ENCODE peak calls at places on chromosomes 16 and 17, in four cellular contexts. N, K, S and Z are unnamed samples.

GRCh38 chr17:64920419-64921172 is 1.3 kb upstream of the LRRC37A3 start:
- DNase-seq in N (no peak), K (no peak), S (no peak), Z (no peak)

GRCh38 chr17:75160211-75160610 is 5.9 kb upstream of the JPT1 start:
- DNase-seq in N (no peak), K (no peak), S (no peak), Z (no peak)

GRCh38 chr16:68339214-68339613 is 28.4 kb downstream of the PRMT7 start:
- DNase-seq in N (no peak), K (no peak), S (no peak), Z (no peak)

GRCh38 chr17:57823469-57824401 is 26.1 kb downstream of the MRPS23 start:
- DNase-seq in N (no peak), K (no peak), S (no peak), Z (no peak)

GRCh38 chr16:57049678-57050077 is 42.7 kb upstream of the CPNE2 start:
- DNase-seq in N (no peak), K (no peak), S (no peak), Z (no peak)

GRCh38 chr17:17523001-17523713 is 27.0 kb upstream of the RASD1 start:
- DNase-seq in N (no peak), K (peak), S (no peak), Z (no peak)

GRCh38 chr16:49003022-49003421 is 278.6 kb downstream of the CBLN1 start:
- DNase-seq in N (no peak), K (no peak), S (no peak), Z (no peak)

GRCh38 chr17:49508061-49508865 is 13.2 kb downstream of the NGFR start:
- DNase-seq in N (no peak), K (no peak), S (no peak), Z (no peak)

GRCh38 chr17:48753794-48754499 is 25.4 kb upstream of the HOXB13 start:
- DNase-seq in N (no peak), K (no peak), S (no peak), Z (no peak)

DNA sequence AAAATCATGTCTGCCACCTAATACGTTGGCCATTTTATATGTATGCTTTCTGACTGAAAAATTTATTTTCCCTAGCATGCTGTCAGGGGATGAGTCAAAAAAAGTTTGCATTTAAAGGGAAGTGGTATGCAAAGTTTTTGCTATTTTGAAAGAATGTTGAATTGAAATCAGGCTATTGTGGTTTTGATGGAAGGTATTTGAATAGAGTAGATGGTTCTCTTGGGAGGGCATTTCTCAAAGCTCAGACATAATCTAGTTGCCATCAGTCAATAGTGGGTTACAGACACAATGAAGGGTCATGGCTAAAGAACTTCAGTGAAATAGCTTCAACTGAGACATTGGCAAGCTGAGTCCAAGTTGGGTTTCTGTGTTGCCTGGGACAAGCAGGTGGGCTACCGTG is 102.4 kb downstream of the MAP2K6 start:
- DNase-seq in N (no peak), K (no peak), S (no peak), Z (no peak)
- TF ChIP-seq POLR2A in N (no peak), K (no peak), S (no peak), Z (no peak)

DNA sequence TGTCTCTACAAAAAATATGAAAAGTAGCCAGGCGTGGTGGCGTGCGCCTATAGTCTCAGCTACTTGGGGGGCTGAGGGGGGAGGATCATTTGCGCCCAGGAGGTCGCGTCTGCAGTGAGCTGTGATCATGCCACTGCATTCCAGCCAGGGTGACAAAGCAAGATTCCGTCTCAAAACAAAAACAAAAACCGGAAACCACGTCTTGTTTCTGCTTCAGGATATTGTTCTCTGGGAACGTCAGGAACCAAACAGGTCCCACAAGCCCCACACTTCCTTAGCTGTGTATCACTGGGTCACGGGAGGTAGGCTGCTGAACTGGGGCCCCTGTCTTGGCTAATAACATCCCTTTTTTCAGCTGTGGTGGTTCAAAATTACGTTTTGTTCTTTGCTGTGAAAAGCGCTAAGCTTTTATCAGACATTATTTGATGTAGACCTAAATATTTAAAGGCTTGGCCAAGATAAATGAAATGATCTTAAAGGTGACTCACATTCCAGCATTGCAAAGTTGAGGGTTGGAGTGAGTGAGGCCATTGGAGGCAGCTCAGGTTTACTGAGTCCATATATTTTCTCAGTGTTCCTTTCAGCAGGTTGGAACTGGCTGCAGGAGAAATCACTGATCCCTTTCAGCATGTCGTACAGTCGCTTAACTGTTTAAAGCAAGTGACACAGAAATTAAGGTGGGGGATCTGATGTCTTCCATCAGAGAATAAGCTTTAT is 16.4 kb upstream of the SEC14L1 start:
- DNase-seq in N (no peak), K (no peak), S (no peak), Z (peak)
- TF ChIP-seq POLR2A in N (no peak), K (no peak), S (no peak), Z (peak)

DNA sequence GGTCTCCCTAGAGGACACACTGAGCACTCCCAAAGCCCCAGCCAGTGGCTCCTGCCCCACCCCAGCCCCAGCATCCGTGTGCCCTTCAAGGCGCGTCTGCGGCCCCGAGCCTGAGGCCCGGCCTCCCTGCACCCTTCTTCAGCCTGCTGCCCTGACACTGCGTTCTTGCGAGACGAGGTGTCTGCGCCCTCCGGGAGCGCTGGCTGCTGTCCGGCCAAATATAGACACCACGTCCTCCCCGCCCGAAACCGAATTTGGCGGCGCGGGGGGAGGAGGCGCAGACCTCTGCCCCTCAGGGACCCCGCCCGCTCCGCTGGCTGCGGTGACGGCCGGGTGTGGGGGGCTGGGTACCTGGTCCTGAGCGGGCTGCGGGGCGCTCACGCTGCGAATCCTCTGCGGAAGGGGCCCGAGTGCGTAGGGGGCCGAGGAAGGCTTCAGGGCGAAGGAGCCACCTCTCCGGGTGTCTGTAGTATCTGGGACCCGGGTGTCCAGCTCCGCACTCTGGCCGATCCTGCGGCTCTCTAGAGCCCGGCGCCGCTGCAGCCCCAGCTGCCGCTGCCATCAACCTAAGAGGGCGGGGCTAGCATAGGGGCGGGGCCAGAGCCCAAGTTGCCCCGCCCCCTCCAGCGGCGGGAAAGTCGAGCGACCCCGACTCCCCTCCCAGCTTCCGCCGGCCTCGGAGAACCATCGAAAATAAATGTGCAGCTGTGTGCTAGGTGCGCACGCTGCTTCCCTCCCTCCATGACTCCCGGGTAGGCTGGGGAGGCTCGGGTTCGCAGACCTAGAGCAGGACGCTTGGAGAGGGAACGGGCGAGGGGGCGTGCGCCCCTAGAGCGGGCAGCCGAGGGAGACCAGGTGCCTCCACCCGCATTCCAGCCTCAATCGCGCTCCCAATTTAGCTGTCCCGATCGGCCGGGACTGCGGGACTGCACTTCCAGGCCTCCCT is at the start of gene CORO6:
- DNase-seq in N (peak), K (peak), S (peak), Z (peak)
- TF ChIP-seq POLR2A in N (no peak), K (peak), S (peak), Z (no peak)

GRCh38 chr17:44900894-44901293 is 1.6 kb upstream of the EFTUD2 start:
- DNase-seq in N (no peak), K (peak), S (no peak), Z (no peak)

GRCh38 chr17:44901323-44901965 is 2.2 kb upstream of the EFTUD2 start:
- DNase-seq in N (no peak), K (peak), S (no peak), Z (no peak)

GRCh38 chr17:44902135-44902760 is 3.0 kb upstream of the EFTUD2 start:
- DNase-seq in N (no peak), K (no peak), S (no peak), Z (no peak)

GRCh38 chr17:44898768-44899073 is 524 bp downstream of the EFTUD2 start:
- DNase-seq in N (no peak), K (no peak), S (no peak), Z (no peak)

DNA sequence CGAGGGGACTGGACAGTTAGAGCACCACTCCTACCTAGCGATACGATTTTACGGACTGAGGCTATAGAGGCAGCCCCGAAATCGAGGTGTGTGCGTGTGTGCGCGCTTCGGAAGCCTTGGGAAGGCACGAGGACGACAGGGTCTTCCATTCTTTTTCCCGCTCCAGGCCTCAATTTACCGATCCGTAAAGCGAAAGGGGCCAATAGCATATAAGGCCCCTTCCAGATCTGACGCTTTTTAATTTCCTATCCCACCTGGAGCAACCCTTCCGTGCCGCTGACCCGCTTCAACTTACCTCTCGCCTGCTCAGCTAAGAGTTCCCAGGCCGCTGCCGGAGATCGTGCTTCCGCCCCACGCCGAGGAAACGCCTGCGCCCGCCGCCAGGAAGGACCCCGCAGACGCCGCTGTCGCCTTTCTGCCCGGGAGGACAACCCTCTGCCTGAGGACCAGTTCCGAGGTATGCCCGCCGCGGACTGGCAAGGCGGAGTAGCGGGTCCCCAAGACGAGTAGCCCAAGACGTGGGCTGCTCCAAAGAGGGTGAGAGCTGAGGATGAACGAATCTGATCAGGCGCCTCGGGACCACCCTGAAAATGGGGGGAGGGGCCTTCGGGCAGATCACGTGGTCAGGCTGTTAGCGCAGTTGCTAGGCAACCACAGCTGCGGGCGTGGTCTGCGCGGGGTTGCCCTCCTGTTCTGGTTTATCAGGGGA is at the start of gene EFTUD2:
- DNase-seq in N (peak), K (peak), S (peak), Z (peak)
- TF ChIP-seq POLR2A in N (peak), K (peak), S (peak), Z (peak)

GRCh38 chr16:1964046-1964505 is 550 bp downstream of the RPS2 start:
- DNase-seq in N (peak), K (no peak), S (no peak), Z (peak)

GRCh38 chr16:1960665-1961630 is 1.6 kb downstream of the NDUFB10 start:
- DNase-seq in N (no peak), K (no peak), S (no peak), Z (peak)

GRCh38 chr16:1958715-1959268 is 546 bp upstream of the NDUFB10 start:
- DNase-seq in N (no peak), K (no peak), S (peak), Z (no peak)

GRCh38 chr16:1961651-1962067 is 2.3 kb downstream of the NDUFB10 start:
- DNase-seq in N (no peak), K (no peak), S (no peak), Z (no peak)

GRCh38 chr16:1959269-1960039 is at the start of gene NDUFB10:
- DNase-seq in N (peak), K (peak), S (peak), Z (peak)
- TF ChIP-seq POLR2A in N (peak), K (peak), S (peak), Z (peak)

GRCh38 chr17:78654230-78654824 is 77.1 kb upstream of the DNAH17 start:
- DNase-seq in N (no peak), K (no peak), S (no peak), Z (no peak)
- TF ChIP-seq POLR2A in N (no peak), K (no peak), S (no peak), Z (no peak)

GRCh38 chr17:35448214-35448898 is at the start of gene SLFN13:
- DNase-seq in N (peak), K (peak), S (peak), Z (peak)
- TF ChIP-seq POLR2A in N (no peak), K (peak), S (no peak), Z (peak)

GRCh38 chr17:42560246-42560645 is 1.7 kb upstream of the COASY start:
- DNase-seq in N (no peak), K (no peak), S (no peak), Z (no peak)
- TF ChIP-seq POLR2A in N (no peak), K (no peak), S (no peak), Z (no peak)

GRCh38 chr17:81509687-81510523 is 2.7 kb downstream of the ACTG1 start:
- DNase-seq in N (no peak), K (no peak), S (no peak), Z (no peak)

GRCh38 chr17:81511800-81512559 is 619 bp downstream of the ACTG1 start:
- DNase-seq in N (no peak), K (no peak), S (no peak), Z (peak)

GRCh38 chr17:81510524-81510797 is 2.1 kb downstream of the ACTG1 start:
- DNase-seq in N (no peak), K (no peak), S (no peak), Z (no peak)

GRCh38 chr17:81511550-81511799 is 1.1 kb downstream of the ACTG1 start:
- DNase-seq in N (no peak), K (no peak), S (no peak), Z (no peak)

DNA sequence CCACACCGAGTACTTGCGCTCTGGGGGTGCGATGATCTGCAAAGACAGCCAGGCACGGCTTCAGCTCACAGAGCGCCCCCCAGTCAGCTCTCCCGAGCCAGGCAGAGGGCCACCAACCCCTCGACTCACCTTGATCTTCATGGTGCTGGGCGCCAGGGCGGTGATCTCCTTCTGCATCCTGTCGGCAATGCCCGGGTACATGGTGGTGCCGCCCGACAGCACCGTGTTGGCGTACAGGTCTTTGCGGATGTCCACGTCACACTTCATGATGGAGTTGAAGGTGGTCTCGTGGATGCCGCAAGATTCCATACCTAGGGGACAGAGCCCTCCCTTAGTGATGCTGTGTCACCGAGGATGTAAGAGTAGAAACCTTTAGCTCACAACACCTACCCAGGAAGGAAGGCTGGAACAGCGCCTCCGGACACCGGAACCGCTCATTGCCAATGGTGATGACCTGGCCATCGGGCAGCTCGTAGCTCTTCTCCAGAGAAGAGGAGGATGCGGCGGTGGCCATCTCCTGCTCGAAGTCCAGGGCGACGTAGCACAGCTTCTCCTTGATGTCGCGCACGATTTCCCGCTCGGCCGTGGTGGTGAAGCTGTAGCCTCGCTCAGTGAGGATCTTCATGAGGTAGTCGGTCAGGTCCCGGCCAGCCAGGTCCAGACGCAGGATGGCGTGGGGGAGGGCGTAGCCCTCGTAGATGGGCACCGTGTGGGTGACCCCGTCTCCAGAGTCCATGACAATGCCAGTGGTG is 1.6 kb downstream of the ACTG1 start:
- DNase-seq in N (no peak), K (no peak), S (no peak), Z (peak)
- TF ChIP-seq POLR2A in N (no peak), K (peak), S (no peak), Z (no peak)